ENCODE peak calls at places on chromosomes 3 and 15, in eight cellular contexts. P, H, K, Q, V, C, N and A are unnamed samples.

GRCh38 chr15:35690698-35691116 is 144.7 kb upstream of the DPH6 start:
- DNase-seq in N (peak; percentile 52), Q (no peak), C (no peak), H (no peak), V (no peak), P (no peak), K (no peak), A (no peak)

GRCh38 chr3:130607553-130608154 is 90.7 kb downstream of the COL6A6 start:
- DNase-seq in V (no peak), H (no peak), C (no peak), K (no peak), P (no peak), Q (no peak), N (no peak), A (no peak)

GRCh38 chr3:46065294-46065705 is 38.0 kb upstream of the XCR1 start:
- DNase-seq in N (no peak), K (peak; percentile 62), C (peak; percentile 79), V (peak; percentile 9), H (no peak), Q (peak; percentile 68), P (peak; percentile 63), A (peak; percentile 75)

GRCh38 chr3:115363071-115363470 is 216.0 kb upstream of the ZBTB20 start:
- DNase-seq in C (no peak), K (peak; percentile 55), P (no peak), H (no peak), V (no peak), N (no peak), Q (no peak), A (no peak)

GRCh38 chr3:79019137-79019923 is 748.5 kb downstream of the ROBO1 start:
- DNase-seq in K (peak; percentile 86), H (peak; percentile 88), P (no peak), C (peak; percentile 69), N (peak; percentile 89), Q (no peak), V (peak; percentile 91), A (no peak)

GRCh38 chr3:71998995-71999673 is 214.2 kb upstream of the PROK2 start:
- DNase-seq in H (peak; percentile 13), N (peak; percentile 98), K (peak; percentile 40), Q (no peak), P (no peak), V (no peak), C (no peak), A (no peak)

GRCh38 chr15:70112018-70112395 is 14.3 kb upstream of the TLE3 start:
- DNase-seq in Q (no peak), N (no peak), C (no peak), P (no peak), H (no peak), K (no peak), V (no peak), A (no peak)

GRCh38 chr3:104673981-104674380 is 692.7 kb upstream of the ALCAM start:
- DNase-seq in V (no peak), P (no peak), H (no peak), K (peak; percentile 65), Q (no peak), C (no peak), N (no peak), A (no peak)